ENCODE peak calls at places on chromosomes 11 and 22, in ten cellular contexts. A, K, E, G, V, P, M, N, R and W are unnamed samples.

GRCh38 chr11:44592125-44592643 is 26.7 kb downstream of the CD82 start:
- DNase-seq in A (no peak), K (no peak), E (no peak), G (no peak), V (no peak), P (no peak), M (no peak), N (no peak), R (no peak), W (no peak)

GRCh38 chr11:2807276-2807681 is 78.3 kb downstream of the CDKN1C start:
- DNase-seq in A (no peak), K (no peak), E (no peak), G (no peak), V (no peak), P (no peak), M (peak; percentile 90), N (peak; percentile 1), R (no peak), W (no peak)

GRCh38 chr22:30890689-30891442 is 77.7 kb downstream of the MORC2 start:
- DNase-seq in A (peak; percentile 36), K (no peak), E (peak; percentile 8), G (peak; percentile 36), V (peak; percentile 2), P (peak; percentile 25), M (peak; percentile 66), N (peak; percentile 63), R (peak; percentile 21), W (peak; percentile 58)

GRCh38 chr11:31959711-31960110 is 131.2 kb upstream of the RCN1 start:
- DNase-seq in A (no peak), K (no peak), E (no peak), G (no peak), V (no peak), P (peak; percentile 82), M (no peak), N (no peak), R (no peak), W (no peak)

GRCh38 chr11:93515438-93515837 is 27.8 kb downstream of the SMCO4 start:
- DNase-seq in A (no peak), K (no peak), E (no peak), G (no peak), V (peak; percentile 37), P (no peak), M (no peak), N (no peak), R (no peak), W (no peak)

GRCh38 chr22:46175631-46176030 is 25.3 kb downstream of the PPARA start:
- DNase-seq in A (no peak), K (no peak), E (no peak), G (no peak), V (no peak), P (peak; percentile 76), M (no peak), N (no peak), R (no peak), W (no peak)

GRCh38 chr22:49332691-49333090 is 495.0 kb downstream of the BRD1 start:
- DNase-seq in A (no peak), K (no peak), E (no peak), G (no peak), V (no peak), P (no peak), M (peak; percentile 32), N (no peak), R (no peak), W (no peak)

GRCh38 chr11:65802841-65803240 is 16.0 kb downstream of the OVOL1 start:
- DNase-seq in A (no peak), K (no peak), E (no peak), G (no peak), V (no peak), P (no peak), M (no peak), N (no peak), R (no peak), W (no peak)

GRCh38 chr11:8261316-8261715 is 2.4 kb downstream of the LMO1 start:
- DNase-seq in A (no peak), K (no peak), E (no peak), G (no peak), V (no peak), P (no peak), M (peak; percentile 3), N (no peak), R (no peak), W (no peak)

GRCh38 chr11:4960877-4961276 is 5.4 kb upstream of the OR51A2 start:
- DNase-seq in A (no peak), K (no peak), E (no peak), G (peak; percentile 5), V (no peak), P (no peak), M (no peak), N (no peak), R (no peak), W (no peak)

GRCh38 chr22:44024288-44024908 is at the start of gene PARVB:
- DNase-seq in A (peak; percentile 22), K (no peak), E (no peak), G (peak; percentile 45), V (peak; percentile 15), P (peak; percentile 29), M (peak; percentile 70), N (peak; percentile 42), R (no peak), W (peak; percentile 50)

GRCh38 chr11:117828641-117829368 is 4.3 kb upstream of the FXYD2 start:
- DNase-seq in A (no peak), K (no peak), E (peak; percentile 58), G (peak; percentile 65), V (no peak), P (peak; percentile 58), M (peak; percentile 69), N (peak; percentile 91), R (peak; percentile 83), W (no peak)

GRCh38 chr22:37243402-37244113 is 511 bp downstream of the RAC2 start:
- DNase-seq in A (no peak), K (no peak), E (no peak), G (peak; percentile 73), V (peak; percentile 8), P (no peak), M (no peak), N (peak; percentile 40), R (no peak), W (no peak)